ENCODE peak calls at places on chromosome 9, in four cellular contexts. One of them, this sample, is unnamed.

GRCh38 chr9:137423001-137423809 is at the start of the genes EXD3 and NOXA1:
- DNase-seq in left kidney: peak; percentile 97
- DNase-seq in RWPE1: peak; percentile 98
- DNase-seq in stimulated activated CD8-positive, alpha-beta memory T cell treated with anti-CD3 and anti-CD28 coated beads, Interleukin-7, amount 100 ng/mL, for 1 hour: peak; percentile 92
- DNase-seq in this sample: peak; percentile 95

GRCh38 chr9:18741880-18742279 is 267.9 kb downstream of the ADAMTSL1 start:
- DNase-seq in RWPE1: no peak
- DNase-seq in left kidney: no peak
- DNase-seq in stimulated activated CD8-positive, alpha-beta memory T cell treated with anti-CD3 and anti-CD28 coated beads, Interleukin-7, amount 100 ng/mL, for 1 hour: no peak
- DNase-seq in this sample: no peak

GRCh38 chr9:122179054-122179689 is 19.5 kb downstream of the MORN5 start:
- DNase-seq in left kidney: no peak
- DNase-seq in RWPE1: no peak
- DNase-seq in stimulated activated CD8-positive, alpha-beta memory T cell treated with anti-CD3 and anti-CD28 coated beads, Interleukin-7, amount 100 ng/mL, for 1 hour: no peak
- DNase-seq in this sample: no peak

GRCh38 chr9:125683486-125683885 is 23.5 kb downstream of the MAPKAP1 start:
- DNase-seq in RWPE1: no peak
- DNase-seq in left kidney: no peak
- DNase-seq in stimulated activated CD8-positive, alpha-beta memory T cell treated with anti-CD3 and anti-CD28 coated beads, Interleukin-7, amount 100 ng/mL, for 1 hour: no peak
- DNase-seq in this sample: peak; percentile 33

GRCh38 chr9:103319979-103320378 is 324.8 kb downstream of the CYLC2 start:
- DNase-seq in stimulated activated CD8-positive, alpha-beta memory T cell treated with anti-CD3 and anti-CD28 coated beads, Interleukin-7, amount 100 ng/mL, for 1 hour: no peak
- DNase-seq in left kidney: peak; percentile 32
- DNase-seq in RWPE1: peak; percentile 13
- DNase-seq in this sample: no peak

GRCh38 chr9:91658513-91659105 is 235.0 kb upstream of the NFIL3 start:
- DNase-seq in left kidney: no peak
- DNase-seq in RWPE1: no peak
- DNase-seq in stimulated activated CD8-positive, alpha-beta memory T cell treated with anti-CD3 and anti-CD28 coated beads, Interleukin-7, amount 100 ng/mL, for 1 hour: no peak
- DNase-seq in this sample: peak; percentile 3

GRCh38 chr9:16871358-16872151 is 1.1 kb upstream of the BNC2 start:
- DNase-seq in left kidney: peak; percentile 85
- DNase-seq in stimulated activated CD8-positive, alpha-beta memory T cell treated with anti-CD3 and anti-CD28 coated beads, Interleukin-7, amount 100 ng/mL, for 1 hour: no peak
- DNase-seq in RWPE1: peak; percentile 56
- DNase-seq in this sample: peak; percentile 75

GRCh38 chr9:130766031-130766903 is 68.8 kb upstream of the ABL1 start:
- DNase-seq in RWPE1: no peak
- DNase-seq in stimulated activated CD8-positive, alpha-beta memory T cell treated with anti-CD3 and anti-CD28 coated beads, Interleukin-7, amount 100 ng/mL, for 1 hour: no peak
- DNase-seq in left kidney: peak; percentile 70
- DNase-seq in this sample: no peak

GRCh38 chr9:123757547-123757946 is 172.4 kb downstream of the DENND1A start:
- DNase-seq in RWPE1: no peak
- DNase-seq in stimulated activated CD8-positive, alpha-beta memory T cell treated with anti-CD3 and anti-CD28 coated beads, Interleukin-7, amount 100 ng/mL, for 1 hour: no peak
- DNase-seq in left kidney: no peak
- DNase-seq in this sample: peak; percentile 74

GRCh38 chr9:136719212-136719880 is 7.0 kb downstream of the DIPK1B start:
- DNase-seq in stimulated activated CD8-positive, alpha-beta memory T cell treated with anti-CD3 and anti-CD28 coated beads, Interleukin-7, amount 100 ng/mL, for 1 hour: no peak
- DNase-seq in RWPE1: no peak
- DNase-seq in left kidney: no peak
- DNase-seq in this sample: no peak

GRCh38 chr9:115758441-115758840 is 395.1 kb upstream of the PAPPA start:
- DNase-seq in left kidney: no peak
- DNase-seq in stimulated activated CD8-positive, alpha-beta memory T cell treated with anti-CD3 and anti-CD28 coated beads, Interleukin-7, amount 100 ng/mL, for 1 hour: no peak
- DNase-seq in RWPE1: no peak
- DNase-seq in this sample: peak; percentile 31

GRCh38 chr9:137241490-137242328 is 622 bp downstream of the TUBB4B start:
- DNase-seq in stimulated activated CD8-positive, alpha-beta memory T cell treated with anti-CD3 and anti-CD28 coated beads, Interleukin-7, amount 100 ng/mL, for 1 hour: peak; percentile 52
- DNase-seq in left kidney: peak; percentile 43
- DNase-seq in RWPE1: peak; percentile 89
- DNase-seq in this sample: peak; percentile 44

GRCh38 chr9:124011460-124012301 is at the start of gene LHX2:
- DNase-seq in RWPE1: peak; percentile 79
- DNase-seq in stimulated activated CD8-positive, alpha-beta memory T cell treated with anti-CD3 and anti-CD28 coated beads, Interleukin-7, amount 100 ng/mL, for 1 hour: no peak
- DNase-seq in left kidney: peak; percentile 95
- DNase-seq in this sample: peak; percentile 81

GRCh38 chr9:126158591-126159519 is 167.8 kb upstream of the MVB12B start:
- DNase-seq in RWPE1: no peak
- DNase-seq in stimulated activated CD8-positive, alpha-beta memory T cell treated with anti-CD3 and anti-CD28 coated beads, Interleukin-7, amount 100 ng/mL, for 1 hour: no peak
- DNase-seq in left kidney: peak; percentile 20
- DNase-seq in this sample: no peak

GRCh38 chr9:84773023-84773422 is 103.5 kb downstream of the NTRK2 start:
- DNase-seq in RWPE1: peak; percentile 83
- DNase-seq in left kidney: no peak
- DNase-seq in stimulated activated CD8-positive, alpha-beta memory T cell treated with anti-CD3 and anti-CD28 coated beads, Interleukin-7, amount 100 ng/mL, for 1 hour: no peak
- DNase-seq in this sample: peak; percentile 29

GRCh38 chr9:91220491-91221135 is 141.1 kb downstream of the AUH start:
- DNase-seq in left kidney: no peak
- DNase-seq in stimulated activated CD8-positive, alpha-beta memory T cell treated with anti-CD3 and anti-CD28 coated beads, Interleukin-7, amount 100 ng/mL, for 1 hour: no peak
- DNase-seq in RWPE1: no peak
- DNase-seq in this sample: peak; percentile 57

GRCh38 chr9:93136693-93137092 is 2.6 kb upstream of the NINJ1 start:
- DNase-seq in stimulated activated CD8-positive, alpha-beta memory T cell treated with anti-CD3 and anti-CD28 coated beads, Interleukin-7, amount 100 ng/mL, for 1 hour: no peak
- DNase-seq in RWPE1: no peak
- DNase-seq in left kidney: no peak
- DNase-seq in this sample: no peak

GRCh38 chr9:127181595-127182190 is 59.3 kb upstream of the ANGPTL2 start:
- DNase-seq in stimulated activated CD8-positive, alpha-beta memory T cell treated with anti-CD3 and anti-CD28 coated beads, Interleukin-7, amount 100 ng/mL, for 1 hour: no peak
- DNase-seq in left kidney: no peak
- DNase-seq in RWPE1: no peak
- DNase-seq in this sample: no peak

GRCh38 chr9:116039893-116040292 is 113.7 kb upstream of the PAPPA start:
- DNase-seq in left kidney: no peak
- DNase-seq in RWPE1: no peak
- DNase-seq in stimulated activated CD8-positive, alpha-beta memory T cell treated with anti-CD3 and anti-CD28 coated beads, Interleukin-7, amount 100 ng/mL, for 1 hour: no peak
- DNase-seq in this sample: no peak

GRCh38 chr9:91166796-91167366 is 194.8 kb downstream of the AUH start:
- DNase-seq in RWPE1: no peak
- DNase-seq in left kidney: no peak
- DNase-seq in stimulated activated CD8-positive, alpha-beta memory T cell treated with anti-CD3 and anti-CD28 coated beads, Interleukin-7, amount 100 ng/mL, for 1 hour: no peak
- DNase-seq in this sample: peak; percentile 31

GRCh38 chr9:92325991-92326500 is 293 bp downstream of the CENPP start:
- DNase-seq in stimulated activated CD8-positive, alpha-beta memory T cell treated with anti-CD3 and anti-CD28 coated beads, Interleukin-7, amount 100 ng/mL, for 1 hour: no peak
- DNase-seq in left kidney: no peak
- DNase-seq in RWPE1: peak; percentile 56
- DNase-seq in this sample: no peak

GRCh38 chr9:130263601-130264413 is 1.8 kb upstream of the HMCN2 start:
- DNase-seq in RWPE1: no peak
- DNase-seq in left kidney: no peak
- DNase-seq in stimulated activated CD8-positive, alpha-beta memory T cell treated with anti-CD3 and anti-CD28 coated beads, Interleukin-7, amount 100 ng/mL, for 1 hour: no peak
- DNase-seq in this sample: peak; percentile 22

GRCh38 chr9:88390371-88390990 is 2.2 kb downstream of the SPIN1 start:
- DNase-seq in RWPE1: no peak
- DNase-seq in left kidney: no peak
- DNase-seq in stimulated activated CD8-positive, alpha-beta memory T cell treated with anti-CD3 and anti-CD28 coated beads, Interleukin-7, amount 100 ng/mL, for 1 hour: no peak
- DNase-seq in this sample: no peak

GRCh38 chr9:15311607-15312006 is 4.6 kb upstream of the TTC39B start:
- DNase-seq in left kidney: no peak
- DNase-seq in stimulated activated CD8-positive, alpha-beta memory T cell treated with anti-CD3 and anti-CD28 coated beads, Interleukin-7, amount 100 ng/mL, for 1 hour: no peak
- DNase-seq in RWPE1: no peak
- DNase-seq in this sample: peak; percentile 46

GRCh38 chr9:35756743-35757526 is 2.9 kb upstream of the MSMP start:
- DNase-seq in RWPE1: no peak
- DNase-seq in stimulated activated CD8-positive, alpha-beta memory T cell treated with anti-CD3 and anti-CD28 coated beads, Interleukin-7, amount 100 ng/mL, for 1 hour: no peak
- DNase-seq in left kidney: peak; percentile 90
- DNase-seq in this sample: no peak

GRCh38 chr9:18761742-18762141 is 271.3 kb downstream of the SAXO1 start:
- DNase-seq in left kidney: no peak
- DNase-seq in stimulated activated CD8-positive, alpha-beta memory T cell treated with anti-CD3 and anti-CD28 coated beads, Interleukin-7, amount 100 ng/mL, for 1 hour: no peak
- DNase-seq in RWPE1: no peak
- DNase-seq in this sample: no peak

GRCh38 chr9:93026640-93027039 is 31.9 kb upstream of the SUSD3 start:
- DNase-seq in RWPE1: no peak
- DNase-seq in stimulated activated CD8-positive, alpha-beta memory T cell treated with anti-CD3 and anti-CD28 coated beads, Interleukin-7, amount 100 ng/mL, for 1 hour: no peak
- DNase-seq in left kidney: no peak
- DNase-seq in this sample: no peak

GRCh38 chr9:126204197-126204596 is 122.4 kb upstream of the MVB12B start:
- DNase-seq in RWPE1: no peak
- DNase-seq in left kidney: no peak
- DNase-seq in stimulated activated CD8-positive, alpha-beta memory T cell treated with anti-CD3 and anti-CD28 coated beads, Interleukin-7, amount 100 ng/mL, for 1 hour: no peak
- DNase-seq in this sample: no peak

This sample was measured in cardiac fibroblast.